ENCODE peak calls at places on chromosomes 3 and 15, in seven cellular contexts. M is thoracic aorta; D is thyroid gland; F is A673; T is psoas muscle; H is Panc1; K is naive thymus-derived CD4-positive, alpha-beta T cell. B is an unnamed sample. For H3K9me3, the result is how much of the 10 kb centered on the place peaks cover.

GRCh38 chr3:111577798-111578685 is 17.1 kb downstream of the ZBED2 start:
- DNase-seq in D (no peak), K (no peak), F (peak), M (no peak), H (no peak), T (no peak), B (no peak)

GRCh38 chr3:197573048-197573767 is 17.4 kb upstream of the BDH1 start:
- DNase-seq in D (no peak), M (no peak), K (no peak), T (no peak), F (no peak), H (no peak), B (no peak)

GRCh38 chr3:94423566-94423965 is 360.7 kb downstream of the NSUN3 start:
- DNase-seq in K (no peak), M (no peak), T (no peak), D (no peak), F (no peak), H (no peak), B (no peak)

GRCh38 chr15:67149859-67150824 is 84.7 kb downstream of the SMAD3 start:
- DNase-seq in T (peak), K (peak), F (peak), D (peak), M (peak), H (peak), B (no peak)

GRCh38 chr3:194910414-194910979 is 224.8 kb downstream of the FAM43A start:
- DNase-seq in D (no peak), M (no peak), H (no peak), K (no peak), F (no peak), T (no peak), B (no peak)

GRCh38 chr3:194955979-194956696 is 270.5 kb downstream of the FAM43A start:
- DNase-seq in K (no peak), T (no peak), H (no peak), D (no peak), M (no peak), F (no peak), B (no peak)

GRCh38 chr15:50911001-50911400 is 2.5 kb downstream of the AP4E1 start:
- DNase-seq in H (no peak), T (no peak), M (no peak), F (no peak), D (no peak), K (no peak), B (no peak)

GRCh38 chr3:67468511-67468910 is 185.9 kb downstream of the SUCLG2 start:
- DNase-seq in H (no peak), D (no peak), F (peak), K (no peak), M (no peak), T (no peak), B (no peak)

GRCh38 chr15:71494565-71494964 is 315.8 kb upstream of the NR2E3 start:
- DNase-seq in D (no peak), H (no peak), T (no peak), F (no peak), M (no peak), K (no peak), B (no peak)

GRCh38 chr3:128149632-128150031 is 3.6 kb upstream of the EEFSEC start:
- DNase-seq in H (no peak), M (no peak), K (no peak), F (no peak), D (no peak), T (no peak), B (no peak)

GRCh38 chr3:184344579-184345350 is 7.4 kb downstream of the FAM131A start:
- DNase-seq in K (no peak), H (no peak), M (no peak), D (no peak), T (peak), F (no peak), B (no peak)

GRCh38 chr15:74380361-74381189 is 13.1 kb upstream of the CYP11A1 start:
- DNase-seq in D (no peak), F (no peak), T (peak), M (no peak), H (no peak), K (no peak), B (no peak)

GRCh38 chr3:32913790-32914446 is 37.5 kb upstream of the CCR4 start:
- DNase-seq in H (no peak), D (peak), K (no peak), T (peak), M (no peak), F (no peak), B (no peak)

GRCh38 chr3:138928727-138929372 is 18.1 kb downstream of the FOXL2 start:
- DNase-seq in F (no peak), M (no peak), H (no peak), K (no peak), T (no peak), D (no peak), B (no peak)

GRCh38 chr3:184526158-184526483 is 35.5 kb upstream of the EPHB3 start:
- DNase-seq in F (no peak), H (no peak), M (no peak), T (no peak), K (no peak), D (no peak), B (no peak)

GRCh38 chr15:73906346-73907017 is 19.8 kb upstream of the LOXL1 start:
- DNase-seq in F (no peak), M (no peak), D (no peak), T (peak), H (no peak), K (no peak), B (no peak)

GRCh38 chr3:190497809-190498208 is 16.1 kb upstream of the IL1RAP start:
- DNase-seq in F (peak), K (no peak), D (no peak), T (no peak), H (no peak), M (no peak), B (no peak)

GRCh38 chr3:169574531-169574930 is 89.0 kb downstream of the MECOM start:
- DNase-seq in T (no peak), H (no peak), K (no peak), F (no peak), M (no peak), D (no peak), B (no peak)

GRCh38 chr3:150149651-150150051 is 179.0 kb upstream of the PFN2 start:
- DNase-seq in T (peak), M (no peak), H (no peak), D (peak), K (no peak), F (no peak), B (no peak)

GRCh38 chr3:188431553-188431952 is 277.6 kb downstream of the LPP start:
- DNase-seq in M (no peak), T (no peak), K (no peak), D (no peak), F (peak), H (no peak), B (no peak)

GRCh38 chr15:39125904-39126303 is 455.0 kb upstream of the THBS1 start:
- DNase-seq in F (peak), T (no peak), H (no peak), M (no peak), K (peak), D (no peak), B (no peak)

GRCh38 chr15:69298697-69299441 is at the start of gene PAQR5:
- DNase-seq in H (no peak), D (peak), M (no peak), T (peak), F (peak), K (no peak), B (no peak)

GRCh38 chr15:101652783-101653430 is 726 bp upstream of the TM2D3 start:
- DNase-seq in K (no peak), F (peak), D (peak), T (peak), H (no peak), M (no peak), B (no peak)

GRCh38 chr15:98754283-98755022 is 106.1 kb downstream of the IGF1R start:
- DNase-seq in K (no peak), F (peak), D (peak), H (peak), M (no peak), T (no peak), B (no peak)

GRCh38 chr3:158808697-158809096 is 6.8 kb downstream of the MFSD1 start:
- DNase-seq in T (no peak), F (no peak), H (no peak), D (no peak), M (no peak), K (no peak), B (no peak)

GRCh38 chr3:112789787-112790186 is 56.9 kb downstream of the CD200R1L start:
- DNase-seq in H (no peak), K (no peak), T (no peak), M (no peak), F (no peak), D (no peak), B (no peak)

GRCh38 chr3:131217296-131217741 is 164.3 kb upstream of the NUDT16 start:
- DNase-seq in K (no peak), T (no peak), M (no peak), D (no peak), F (peak), H (no peak), B (no peak)

GRCh38 chr3:127077068-127077467 is 94.2 kb downstream of the PLXNA1 start:
- DNase-seq in T (no peak), D (peak), H (no peak), K (no peak), F (no peak), M (no peak), B (no peak)

GRCh38 chr15:28060005-28060404 is 39.1 kb downstream of the OCA2 start:
- DNase-seq in M (no peak), K (no peak), T (no peak), H (no peak), F (no peak), D (no peak), B (no peak)

GRCh38 chr3:113948015-113948917 is 453 bp downstream of the ZDHHC23 start:
- DNase-seq in K (peak), H (no peak), T (no peak), D (peak), F (peak), M (no peak), B (peak)

GRCh38 chr15:90087454-90088154 is 14.7 kb downstream of the IDH2 start:
- DNase-seq in K (no peak), T (peak), F (peak), D (no peak), M (no peak), H (no peak), B (no peak)

GRCh38 chr3:36695113-36695768 is 69.1 kb downstream of the DCLK3 start:
- DNase-seq in F (no peak), T (no peak), D (no peak), H (no peak), M (no peak), K (no peak), B (no peak)

GRCh38 chr3:14391033-14391432 is 11.4 kb upstream of the SLC6A6 start:
- DNase-seq in K (no peak), T (peak), F (peak), D (peak), H (no peak), M (no peak), B (no peak)

GRCh38 chr3:13277860-13278531 is 142.1 kb downstream of the NUP210 start:
- DNase-seq in H (no peak), M (no peak), D (no peak), F (peak), T (peak), K (no peak), B (no peak)

GRCh38 chr15:96560246-96560895 is 229.9 kb downstream of the NR2F2 start:
- DNase-seq in H (no peak), D (no peak), M (no peak), F (no peak), K (no peak), T (no peak), B (no peak)

GRCh38 chr3:53273271-53273670 is 17.4 kb upstream of the TKT start:
- DNase-seq in T (no peak), H (no peak), F (no peak), D (no peak), K (no peak), M (no peak), B (no peak)

GRCh38 chr3:2090512-2090911 is 8.2 kb upstream of the CNTN4 start:
- DNase-seq in M (no peak), H (no peak), T (no peak), F (peak), D (no peak), K (no peak), B (no peak)

GRCh38 chr3:149784064-149784704 is 8.2 kb downstream of the ANKUB1 start:
- DNase-seq in F (no peak), K (no peak), D (no peak), M (no peak), H (no peak), T (no peak), B (no peak)

GRCh38 chr3:107956991-107957467 is 133.8 kb downstream of the CD47 start:
- DNase-seq in H (no peak), K (no peak), D (peak), F (no peak), M (peak), T (peak), B (no peak)
- H3K4me3 ChIP-seq in H (no peak), K (no peak), D (no peak), F (no peak), M (peak), T (peak), B (no peak)

DNA sequence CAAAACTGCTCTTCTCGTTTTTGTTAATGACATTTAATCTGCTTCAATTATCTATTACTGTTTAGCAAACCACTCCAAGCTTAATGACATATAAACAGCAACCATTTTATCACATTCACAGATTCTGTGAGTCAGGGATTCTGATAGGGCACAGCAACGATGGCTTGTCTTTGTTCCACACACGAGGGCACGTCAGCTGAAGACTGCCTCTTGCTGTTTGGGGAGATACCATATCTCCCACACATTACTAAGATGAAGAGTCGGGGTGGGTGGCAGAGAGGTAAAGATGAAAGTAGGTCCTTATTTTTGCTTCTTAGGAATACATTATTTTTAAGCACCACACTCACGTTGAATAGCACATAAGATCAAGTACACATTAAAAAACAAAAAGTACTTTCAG is 19.3 kb downstream of the CPOX start:
- DNase-seq in H (no peak), D (no peak), F (no peak), T (no peak), M (no peak), K (no peak), B (no peak)
- H3K9me3 ChIP-seq in H (under half), D (under half), F (under half), T (under half), M (under half), K (under half), B (under half)

GRCh38 chr15:25824618-25825017 is 38.5 kb downstream of the ATP10A start:
- DNase-seq in M (no peak), K (no peak), F (no peak), D (no peak), H (no peak), T (no peak), B (no peak)
- H3K27ac ChIP-seq in M (peak), K (no peak), F (no peak), D (no peak), H (no peak), T (no peak), B (no peak)

GRCh38 chr3:42653303-42653559 is 266 bp upstream of the ZBTB47 start:
- DNase-seq in F (no peak), M (no peak), T (no peak), H (no peak), K (no peak), D (no peak), B (no peak)
- H3K4me3 ChIP-seq in F (peak), M (peak), T (peak), H (peak), K (no peak), D (peak), B (peak)

GRCh38 chr3:148075829-148076716 is 621.6 kb upstream of the AGTR1 start:
- DNase-seq in K (no peak), F (peak), H (no peak), D (peak), M (no peak), T (no peak), B (no peak)
- H3K9me3 ChIP-seq in K (under half), F (under half), H (under half), D (under half), M (under half), T (under half), B (under half)

GRCh38 chr3:31196881-31197364 is 302.5 kb upstream of the GADL1 start:
- DNase-seq in F (no peak), D (no peak), H (no peak), K (no peak), M (no peak), T (no peak), B (no peak)
- H3K27ac ChIP-seq in F (no peak), D (no peak), H (no peak), K (no peak), M (peak), T (no peak), B (no peak)

DNA sequence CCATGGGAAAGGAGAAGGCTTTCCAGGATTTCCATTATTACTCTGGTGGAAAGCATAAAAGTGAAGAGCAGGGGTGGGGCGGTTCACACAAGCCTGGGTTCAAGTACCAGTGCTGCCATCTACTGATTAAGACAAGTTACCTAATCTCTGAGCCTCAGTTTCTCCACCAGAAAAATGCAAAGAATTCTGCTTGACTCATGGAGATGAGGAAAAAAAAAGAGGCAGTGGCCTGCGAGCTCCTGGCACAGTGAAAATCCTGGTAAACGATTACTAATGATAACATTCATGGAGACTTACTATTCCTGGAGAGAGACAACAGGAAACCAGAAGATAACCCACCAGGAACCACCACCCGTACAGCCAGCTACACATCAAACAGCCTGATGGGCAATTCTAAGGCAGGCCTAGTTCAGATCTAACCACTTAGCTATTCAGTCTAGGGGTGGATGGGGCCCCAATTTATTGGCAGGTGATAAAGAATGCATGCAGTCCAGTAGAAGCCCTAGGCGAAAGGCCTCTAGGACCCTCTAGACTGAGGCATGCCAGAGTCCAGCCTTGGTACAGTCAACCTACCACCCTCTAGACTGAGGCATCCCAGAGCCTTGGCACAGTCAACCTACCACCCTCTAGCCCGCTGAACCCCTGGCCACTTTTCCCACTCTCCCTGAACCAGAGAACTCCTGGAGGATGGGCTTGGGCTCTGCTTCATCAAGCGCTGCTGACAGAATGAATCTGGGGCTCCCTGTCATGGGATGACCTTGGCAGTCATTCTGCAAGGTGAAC is 2.5 kb downstream of the AMOTL2 start:
- DNase-seq in D (peak), F (no peak), M (no peak), H (no peak), K (no peak), T (peak), B (no peak)
- H3K4me3 ChIP-seq in D (peak), F (peak), M (peak), H (peak), K (no peak), T (peak), B (no peak)